ENCODE peak calls at places on chromosome 21, in eight cellular contexts. One of them, this sample, is unnamed.

GRCh38 chr21:19507682-19508260 is 1104.2 kb upstream of the TMPRSS15 start:
- DNase-seq in DND-41: no peak
- DNase-seq in fibroblast of lung: no peak
- DNase-seq in mammary epithelial cell: no peak
- DNase-seq in NT2/D1: peak
- DNase-seq in mesenchymal stem cell: peak
- DNase-seq in HCT116: no peak
- DNase-seq in MM.1S: peak
- DNase-seq in this sample: peak

GRCh38 chr21:20882462-20883415 is 115.5 kb upstream of the NCAM2 start:
- DNase-seq in DND-41: peak
- DNase-seq in fibroblast of lung: peak
- DNase-seq in mammary epithelial cell: no peak
- DNase-seq in NT2/D1: peak
- DNase-seq in mesenchymal stem cell: peak
- DNase-seq in HCT116: peak
- DNase-seq in MM.1S: peak
- DNase-seq in this sample: peak

GRCh38 chr21:38768385-38769071 is 37.2 kb upstream of the ETS2 start:
- DNase-seq in DND-41: peak
- DNase-seq in fibroblast of lung: peak
- DNase-seq in mammary epithelial cell: peak
- DNase-seq in NT2/D1: no peak
- DNase-seq in mesenchymal stem cell: peak
- DNase-seq in HCT116: no peak
- DNase-seq in MM.1S: no peak
- DNase-seq in this sample: no peak

GRCh38 chr21:39057121-39057520 is 126.1 kb downstream of the PSMG1 start:
- DNase-seq in DND-41: no peak
- DNase-seq in fibroblast of lung: no peak
- DNase-seq in mammary epithelial cell: no peak
- DNase-seq in NT2/D1: no peak
- DNase-seq in mesenchymal stem cell: no peak
- DNase-seq in HCT116: no peak
- DNase-seq in MM.1S: no peak
- DNase-seq in this sample: no peak

GRCh38 chr21:27954806-27955205 is 987.9 kb upstream of the ADAMTS5 start:
- DNase-seq in DND-41: peak
- DNase-seq in fibroblast of lung: peak
- DNase-seq in mammary epithelial cell: no peak
- DNase-seq in NT2/D1: peak
- DNase-seq in mesenchymal stem cell: peak
- DNase-seq in HCT116: no peak
- DNase-seq in MM.1S: no peak
- DNase-seq in this sample: no peak

GRCh38 chr21:38912355-38912619 is 106.6 kb downstream of the ETS2 start:
- DNase-seq in DND-41: no peak
- DNase-seq in fibroblast of lung: no peak
- DNase-seq in mammary epithelial cell: no peak
- DNase-seq in NT2/D1: no peak
- DNase-seq in mesenchymal stem cell: no peak
- DNase-seq in HCT116: no peak
- DNase-seq in MM.1S: no peak
- DNase-seq in this sample: no peak

GRCh38 chr21:39451332-39452206 is at the start of gene SH3BGR:
- DNase-seq in DND-41: no peak
- DNase-seq in fibroblast of lung: no peak
- DNase-seq in mammary epithelial cell: peak
- DNase-seq in NT2/D1: no peak
- DNase-seq in mesenchymal stem cell: no peak
- DNase-seq in HCT116: no peak
- DNase-seq in MM.1S: no peak
- DNase-seq in this sample: peak

GRCh38 chr21:14616303-14617039 is 70.4 kb upstream of the SAMSN1 start:
- DNase-seq in DND-41: no peak
- DNase-seq in fibroblast of lung: no peak
- DNase-seq in mammary epithelial cell: peak
- DNase-seq in NT2/D1: peak
- DNase-seq in mesenchymal stem cell: no peak
- DNase-seq in HCT116: no peak
- DNase-seq in MM.1S: no peak
- DNase-seq in this sample: no peak

GRCh38 chr21:17416139-17416538 is 96.7 kb upstream of the CXADR start:
- DNase-seq in DND-41: no peak
- DNase-seq in fibroblast of lung: peak
- DNase-seq in mammary epithelial cell: no peak
- DNase-seq in NT2/D1: no peak
- DNase-seq in mesenchymal stem cell: no peak
- DNase-seq in HCT116: no peak
- DNase-seq in MM.1S: no peak
- DNase-seq in this sample: no peak

GRCh38 chr21:38443110-38443509 is 55.2 kb downstream of the ERG start:
- DNase-seq in DND-41: no peak
- DNase-seq in fibroblast of lung: no peak
- DNase-seq in mammary epithelial cell: no peak
- DNase-seq in NT2/D1: no peak
- DNase-seq in mesenchymal stem cell: no peak
- DNase-seq in HCT116: no peak
- DNase-seq in MM.1S: no peak
- DNase-seq in this sample: no peak

GRCh38 chr21:40067751-40068150 is 200.5 kb downstream of the PCP4 start:
- DNase-seq in DND-41: no peak
- DNase-seq in fibroblast of lung: no peak
- DNase-seq in mammary epithelial cell: no peak
- DNase-seq in NT2/D1: no peak
- DNase-seq in mesenchymal stem cell: no peak
- DNase-seq in HCT116: no peak
- DNase-seq in MM.1S: no peak
- DNase-seq in this sample: no peak

GRCh38 chr21:37855568-37856391 is 60.5 kb downstream of the KCNJ6 start:
- DNase-seq in DND-41: no peak
- DNase-seq in fibroblast of lung: peak
- DNase-seq in mammary epithelial cell: no peak
- DNase-seq in NT2/D1: no peak
- DNase-seq in mesenchymal stem cell: peak
- DNase-seq in HCT116: no peak
- DNase-seq in MM.1S: no peak
- DNase-seq in this sample: no peak

GRCh38 chr21:34530264-34530663 is 18.3 kb upstream of the KCNE1 start:
- DNase-seq in DND-41: no peak
- DNase-seq in fibroblast of lung: peak
- DNase-seq in mammary epithelial cell: no peak
- DNase-seq in NT2/D1: no peak
- DNase-seq in mesenchymal stem cell: peak
- DNase-seq in HCT116: no peak
- DNase-seq in MM.1S: no peak
- DNase-seq in this sample: no peak

GRCh38 chr21:28111151-28111619 is 881.5 kb downstream of the LTN1 start:
- DNase-seq in DND-41: no peak
- DNase-seq in fibroblast of lung: peak
- DNase-seq in mammary epithelial cell: no peak
- DNase-seq in NT2/D1: no peak
- DNase-seq in mesenchymal stem cell: peak
- DNase-seq in HCT116: no peak
- DNase-seq in MM.1S: no peak
- DNase-seq in this sample: no peak

GRCh38 chr21:21003701-21004100 is 5.5 kb downstream of the NCAM2 start:
- DNase-seq in DND-41: peak
- DNase-seq in fibroblast of lung: peak
- DNase-seq in mammary epithelial cell: no peak
- DNase-seq in NT2/D1: no peak
- DNase-seq in mesenchymal stem cell: peak
- DNase-seq in HCT116: peak
- DNase-seq in MM.1S: peak
- DNase-seq in this sample: peak

GRCh38 chr21:38848187-38848609 is 42.5 kb downstream of the ETS2 start:
- DNase-seq in DND-41: no peak
- DNase-seq in fibroblast of lung: peak
- DNase-seq in mammary epithelial cell: no peak
- DNase-seq in NT2/D1: no peak
- DNase-seq in mesenchymal stem cell: peak
- DNase-seq in HCT116: no peak
- DNase-seq in MM.1S: no peak
- DNase-seq in this sample: no peak

DNA sequence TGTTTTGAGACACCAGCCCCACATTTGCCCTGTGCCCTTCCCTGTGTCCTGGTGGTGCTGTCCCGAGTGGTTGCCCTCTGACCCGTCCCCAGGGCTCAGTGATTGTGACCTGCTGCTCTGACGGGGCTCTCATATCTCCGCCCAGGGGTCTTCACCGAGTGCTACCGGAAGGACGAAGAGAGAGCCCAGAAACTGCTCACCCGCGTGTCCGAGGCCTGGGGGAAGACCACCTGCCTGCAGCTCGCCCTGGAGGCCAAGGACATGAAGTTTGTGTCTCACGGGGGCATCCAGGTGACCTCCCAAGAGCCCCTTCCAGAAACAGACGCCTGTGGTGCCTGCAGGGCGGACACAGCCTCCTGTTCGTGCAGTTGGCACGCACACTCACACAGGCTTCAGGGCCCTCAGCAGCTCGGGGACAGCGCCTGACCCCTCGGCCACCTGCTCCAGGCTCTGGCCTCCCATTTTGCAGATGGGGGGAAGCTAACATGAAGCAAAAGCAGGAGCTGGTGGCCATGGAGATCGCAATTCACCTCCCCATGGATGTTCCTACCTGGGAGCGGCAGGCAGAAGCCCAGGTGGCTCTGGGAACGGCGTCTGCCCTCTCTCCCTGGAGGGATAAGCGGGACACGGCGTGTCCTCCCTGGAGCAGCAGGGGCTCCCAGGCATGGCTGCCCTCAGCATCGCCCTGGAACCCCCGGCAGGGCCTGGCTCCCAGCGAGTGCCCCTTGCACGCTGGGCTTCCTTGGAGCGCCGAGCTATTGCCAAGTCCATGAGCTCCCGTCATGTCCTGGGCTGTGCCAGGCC is 45.9 kb downstream of the TRPM2 start:
- DNase-seq in DND-41: no peak
- DNase-seq in fibroblast of lung: no peak
- DNase-seq in mammary epithelial cell: no peak
- DNase-seq in NT2/D1: no peak
- DNase-seq in mesenchymal stem cell: no peak
- DNase-seq in HCT116: no peak
- DNase-seq in MM.1S: no peak
- DNase-seq in this sample: no peak
- H3K9ac ChIP-seq in DND-41: no peak
- H3K9ac ChIP-seq in fibroblast of lung: no peak
- H3K9ac ChIP-seq in mammary epithelial cell: no peak
- H3K9ac ChIP-seq in NT2/D1: no peak
- H3K9ac ChIP-seq in mesenchymal stem cell: no peak
- H3K9ac ChIP-seq in HCT116: no peak
- H3K9ac ChIP-seq in MM.1S: no peak
- H3K9ac ChIP-seq in this sample: no peak

DNA sequence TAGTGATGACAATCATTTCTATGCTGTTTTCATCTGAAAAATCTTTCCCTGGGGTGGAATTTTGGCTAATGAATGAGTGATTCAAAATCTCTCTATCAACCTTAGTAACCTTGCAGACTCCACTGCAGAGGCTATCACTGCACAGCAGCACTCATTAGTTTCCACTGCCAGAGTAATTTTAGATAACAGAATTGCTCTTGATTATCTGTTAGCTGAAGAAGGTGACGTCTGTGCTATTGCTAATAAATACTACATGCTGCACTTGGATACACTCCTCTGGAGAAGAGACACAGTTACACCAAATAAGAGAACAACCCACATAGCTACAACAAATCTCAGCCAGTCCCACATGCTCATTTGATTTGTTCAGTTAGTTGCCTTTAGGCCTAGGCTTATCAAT is 1348.4 kb downstream of the NCAM2 start:
- DNase-seq in DND-41: no peak
- DNase-seq in fibroblast of lung: no peak
- DNase-seq in mammary epithelial cell: no peak
- DNase-seq in NT2/D1: no peak
- DNase-seq in mesenchymal stem cell: no peak
- DNase-seq in HCT116: no peak
- DNase-seq in MM.1S: no peak
- DNase-seq in this sample: no peak
- H3K4me3 ChIP-seq in DND-41: no peak
- H3K4me3 ChIP-seq in fibroblast of lung: no peak
- H3K4me3 ChIP-seq in mammary epithelial cell: no peak
- H3K4me3 ChIP-seq in NT2/D1: no peak
- H3K4me3 ChIP-seq in mesenchymal stem cell: no peak
- H3K4me3 ChIP-seq in HCT116: no peak
- H3K4me3 ChIP-seq in MM.1S: no peak
- H3K4me3 ChIP-seq in this sample: no peak

DNA sequence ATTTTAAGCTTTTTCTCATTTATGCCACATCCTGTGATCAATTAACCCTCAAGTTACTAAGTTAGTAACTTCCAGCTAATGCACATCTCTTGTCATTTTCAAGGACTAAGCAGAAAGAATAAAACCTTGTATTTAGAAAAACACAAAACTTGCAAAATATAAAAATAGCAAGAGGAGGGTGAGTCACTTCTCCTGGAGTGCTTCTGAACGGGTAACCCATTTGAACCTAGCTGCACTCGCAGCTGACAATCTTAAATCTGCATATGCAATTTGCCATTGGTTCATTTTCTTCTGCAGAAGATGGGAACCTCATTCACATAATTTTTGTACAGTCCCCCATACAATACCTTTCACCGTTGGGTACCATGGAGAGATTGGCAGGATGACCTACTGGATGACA is 500.4 kb downstream of the SETD4 start:
- DNase-seq in DND-41: no peak
- DNase-seq in fibroblast of lung: peak
- DNase-seq in mammary epithelial cell: no peak
- DNase-seq in NT2/D1: no peak
- DNase-seq in mesenchymal stem cell: peak
- DNase-seq in HCT116: no peak
- DNase-seq in MM.1S: no peak
- DNase-seq in this sample: no peak
- H3K9ac ChIP-seq in DND-41: no peak
- H3K9ac ChIP-seq in fibroblast of lung: peak
- H3K9ac ChIP-seq in mammary epithelial cell: no peak
- H3K9ac ChIP-seq in NT2/D1: no peak
- H3K9ac ChIP-seq in mesenchymal stem cell: peak
- H3K9ac ChIP-seq in HCT116: no peak
- H3K9ac ChIP-seq in MM.1S: no peak
- H3K9ac ChIP-seq in this sample: no peak

GRCh38 chr21:30936207-30936606 is 54.8 kb upstream of the KRTAP11-1 start:
- DNase-seq in DND-41: no peak
- DNase-seq in fibroblast of lung: no peak
- DNase-seq in mammary epithelial cell: no peak
- DNase-seq in NT2/D1: no peak
- DNase-seq in mesenchymal stem cell: no peak
- DNase-seq in HCT116: no peak
- DNase-seq in MM.1S: no peak
- DNase-seq in this sample: no peak
- H3K4me3 ChIP-seq in DND-41: no peak
- H3K4me3 ChIP-seq in fibroblast of lung: no peak
- H3K4me3 ChIP-seq in mammary epithelial cell: no peak
- H3K4me3 ChIP-seq in NT2/D1: no peak
- H3K4me3 ChIP-seq in mesenchymal stem cell: no peak
- H3K4me3 ChIP-seq in HCT116: no peak
- H3K4me3 ChIP-seq in MM.1S: no peak
- H3K4me3 ChIP-seq in this sample: no peak

GRCh38 chr21:33374080-33374873 is 28.9 kb upstream of the IFNGR2 start:
- DNase-seq in DND-41: peak
- DNase-seq in fibroblast of lung: peak
- DNase-seq in mammary epithelial cell: peak
- DNase-seq in NT2/D1: peak
- DNase-seq in mesenchymal stem cell: peak
- DNase-seq in HCT116: peak
- DNase-seq in MM.1S: peak
- DNase-seq in this sample: peak
- H3K9ac ChIP-seq in DND-41: no peak
- H3K9ac ChIP-seq in fibroblast of lung: no peak
- H3K9ac ChIP-seq in mammary epithelial cell: no peak
- H3K9ac ChIP-seq in NT2/D1: no peak
- H3K9ac ChIP-seq in mesenchymal stem cell: peak
- H3K9ac ChIP-seq in HCT116: no peak
- H3K9ac ChIP-seq in MM.1S: no peak
- H3K9ac ChIP-seq in this sample: no peak

GRCh38 chr21:36429672-36430546 is 44.7 kb downstream of the CHAF1B start:
- DNase-seq in DND-41: no peak
- DNase-seq in fibroblast of lung: peak
- DNase-seq in mammary epithelial cell: peak
- DNase-seq in NT2/D1: peak
- DNase-seq in mesenchymal stem cell: peak
- DNase-seq in HCT116: peak
- DNase-seq in MM.1S: no peak
- DNase-seq in this sample: peak
- H3K4me3 ChIP-seq in DND-41: no peak
- H3K4me3 ChIP-seq in fibroblast of lung: peak
- H3K4me3 ChIP-seq in mammary epithelial cell: no peak
- H3K4me3 ChIP-seq in NT2/D1: no peak
- H3K4me3 ChIP-seq in mesenchymal stem cell: peak
- H3K4me3 ChIP-seq in HCT116: peak
- H3K4me3 ChIP-seq in MM.1S: no peak
- H3K4me3 ChIP-seq in this sample: no peak